ENCODE peak calls at places on chromosomes 5 and 9, in four cellular contexts. W is adipocyte; Z is stomach; N is naive thymus-derived CD4-positive, alpha-beta T cell. L is an unnamed sample.
A peak's percentile ranks its signal among the peaks of the same experiment; 100 is the strongest.

GRCh38 chr5:124649548-124650501 is 96.6 kb downstream of the ZNF608 start:
- DNase-seq in W (peak; percentile 70), Z (peak; percentile 77), N (peak; percentile 57), L (peak; percentile 97)

GRCh38 chr9:134607971-134608370 is 33.6 kb upstream of the COL5A1 start:
- DNase-seq in W (peak; percentile 48), Z (peak; percentile 8), N (no peak), L (peak; percentile 38)

GRCh38 chr9:6584881-6585597 is 60.5 kb downstream of the GLDC start:
- DNase-seq in W (peak; percentile 79), Z (no peak), N (no peak), L (peak; percentile 59)

GRCh38 chr5:3751846-3752245 is 156.2 kb downstream of the IRX1 start:
- DNase-seq in W (no peak), Z (no peak), N (no peak), L (no peak)

GRCh38 chr9:134065720-134066419 is 2.0 kb downstream of the BRD3 start:
- DNase-seq in W (peak; percentile 62), Z (peak; percentile 60), N (peak; percentile 65), L (peak; percentile 48)

GRCh38 chr5:36606437-36607113 is at the start of gene SLC1A3:
- DNase-seq in W (peak; percentile 70), Z (peak; percentile 46), N (peak; percentile 40), L (peak; percentile 88)

GRCh38 chr5:139648205-139649081 is at the start of gene CXXC5:
- DNase-seq in W (peak; percentile 94), Z (peak; percentile 87), N (peak; percentile 67), L (peak; percentile 92)

GRCh38 chr5:142597546-142598337 is 88.1 kb downstream of the FGF1 start:
- DNase-seq in W (peak; percentile 82), Z (peak; percentile 36), N (no peak), L (peak; percentile 80)

GRCh38 chr5:122145906-122146305 is 16.6 kb downstream of the ZNF474 start:
- DNase-seq in W (no peak), Z (no peak), N (no peak), L (no peak)

GRCh38 chr5:98458004-98458403 is 315.5 kb upstream of the RGMB start:
- DNase-seq in W (peak; percentile 64), Z (no peak), N (no peak), L (peak; percentile 92)

GRCh38 chr9:9752722-9753121 is 860.1 kb downstream of the PTPRD start:
- DNase-seq in W (no peak), Z (no peak), N (no peak), L (no peak)

DNA sequence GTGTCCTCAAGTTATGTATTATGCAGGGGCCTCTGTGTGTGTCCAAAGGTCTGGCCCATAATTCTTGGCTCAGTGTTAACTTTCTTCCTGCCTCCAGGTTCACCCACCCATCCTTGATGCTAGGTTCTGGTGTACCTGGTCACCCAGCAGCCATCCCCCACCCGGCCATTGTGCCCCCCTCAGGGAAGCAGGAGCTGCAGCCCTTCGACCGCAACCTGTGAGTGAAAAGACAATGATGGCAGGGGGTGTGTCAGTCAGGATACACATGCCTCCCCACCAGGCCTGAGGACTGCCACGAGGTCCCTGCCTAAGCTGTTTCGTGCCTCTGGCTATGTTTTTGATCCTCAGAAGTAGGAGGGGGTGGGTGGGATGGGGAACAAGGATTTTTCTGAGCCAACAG is 27.6 kb downstream of the TCF7 start:
- DNase-seq in W (no peak), Z (peak; percentile 19), N (no peak), L (no peak)
- H3K4me3 ChIP-seq in W (no peak overlapping the region), Z (no peak overlapping the region), N (no peak overlapping the region), L (no peak overlapping the region)

GRCh38 chr9:86648156-86648827 is 294.1 kb upstream of the TUT7 start:
- DNase-seq in W (no peak), Z (no peak), N (no peak), L (no peak)
- H3K4me3 ChIP-seq in W (no peak overlapping the region), Z (no peak overlapping the region), N (no peak overlapping the region), L (no peak overlapping the region)

DNA sequence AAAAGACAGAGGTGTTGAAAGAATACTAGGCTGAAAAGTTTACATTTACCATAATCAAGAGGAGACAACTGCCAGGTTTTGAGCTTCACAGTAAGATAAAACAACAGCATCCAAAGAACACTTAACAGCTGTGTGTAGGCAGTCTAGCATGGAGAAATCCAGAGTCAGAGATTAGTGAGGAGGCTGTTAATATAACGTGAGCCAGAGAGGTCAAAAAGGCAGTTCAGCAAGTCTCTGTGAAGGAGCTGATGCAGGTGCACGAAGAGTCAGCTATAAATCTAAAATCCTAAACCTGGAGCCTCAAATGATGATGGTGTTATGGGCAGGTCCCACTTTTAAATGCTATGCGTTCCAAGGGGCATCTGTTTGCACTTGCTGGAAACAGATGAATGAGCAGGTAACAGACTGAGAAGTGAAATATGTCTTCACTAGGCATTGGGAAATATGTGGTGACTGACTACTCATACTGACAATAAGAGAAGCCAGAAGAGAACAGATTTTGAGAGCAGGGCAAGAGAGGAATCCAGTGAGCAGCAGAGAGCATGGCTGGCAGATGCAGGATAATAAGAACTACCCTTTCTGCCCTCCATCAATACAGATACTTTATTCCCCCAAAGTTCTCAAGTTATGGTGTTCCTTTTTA is 8.7 kb downstream of the APTX start:
- DNase-seq in W (no peak), Z (no peak), N (no peak), L (no peak)
- H3K4me3 ChIP-seq in W (no peak overlapping the region), Z (no peak overlapping the region), N (no peak overlapping the region), L (no peak overlapping the region)

DNA sequence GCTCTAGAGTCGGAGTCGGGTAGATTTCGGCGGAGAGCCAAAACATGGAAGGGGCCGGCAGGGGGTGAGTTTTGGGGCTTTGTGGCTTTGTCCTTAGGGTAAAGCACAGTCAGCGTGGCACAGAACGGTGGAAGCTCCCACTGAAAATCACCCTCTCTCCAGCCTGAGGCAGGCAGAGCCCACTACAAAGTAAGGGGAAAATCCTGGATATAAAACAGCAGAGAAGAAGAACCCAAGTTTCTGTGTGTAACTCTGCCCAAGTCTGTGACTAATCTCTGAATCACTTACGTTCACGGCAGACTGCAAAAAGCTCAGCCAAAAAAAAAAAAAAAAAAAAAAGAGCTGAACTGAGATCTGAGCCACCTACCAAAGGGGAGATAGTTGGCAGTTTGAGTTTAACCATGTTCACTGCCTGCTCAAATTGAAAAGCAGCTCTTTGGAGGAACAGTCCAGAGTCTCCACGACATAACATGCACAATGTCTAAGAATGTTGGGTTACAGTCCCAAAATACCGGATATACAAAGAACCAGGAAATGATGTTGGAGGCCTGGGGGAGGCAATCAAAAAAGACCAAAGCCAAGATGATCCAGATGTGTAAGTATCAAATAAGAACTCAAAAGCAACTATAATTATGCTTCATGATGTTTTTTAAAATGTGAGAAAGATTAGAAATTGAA is 26.7 kb upstream of the OR2K2 start:
- DNase-seq in W (peak; percentile 91), Z (no peak), N (no peak), L (peak; percentile 92)
- H3K4me3 ChIP-seq in W (peak overlapping the region; percentile 78), Z (peak overlapping the region; percentile 6), N (no peak overlapping the region), L (peak overlapping the region; percentile 33)

GRCh38 chr5:76403963-76404693 is 1.0 kb downstream of the IQGAP2 start:
- DNase-seq in W (no peak), Z (peak; percentile 79), N (peak; percentile 65), L (no peak)

GRCh38 chr5:76406014-76406413 is 2.9 kb downstream of the IQGAP2 start:
- DNase-seq in W (no peak), Z (no peak), N (no peak), L (no peak)

GRCh38 chr5:76403713-76403962 is 553 bp downstream of the IQGAP2 start:
- DNase-seq in W (no peak), Z (no peak), N (no peak), L (peak; percentile 23)

GRCh38 chr5:76402880-76403712 is at the start of gene IQGAP2:
- DNase-seq in W (peak; percentile 64), Z (peak; percentile 83), N (peak; percentile 88), L (peak; percentile 61)

GRCh38 chr5:76404694-76405306 is 1.7 kb downstream of the IQGAP2 start:
- DNase-seq in W (no peak), Z (no peak), N (no peak), L (no peak)
- H3K4me3 ChIP-seq in W (no peak overlapping the region), Z (peak overlapping the region; percentile 88), N (peak overlapping the region; percentile 81), L (no peak overlapping the region)

DNA sequence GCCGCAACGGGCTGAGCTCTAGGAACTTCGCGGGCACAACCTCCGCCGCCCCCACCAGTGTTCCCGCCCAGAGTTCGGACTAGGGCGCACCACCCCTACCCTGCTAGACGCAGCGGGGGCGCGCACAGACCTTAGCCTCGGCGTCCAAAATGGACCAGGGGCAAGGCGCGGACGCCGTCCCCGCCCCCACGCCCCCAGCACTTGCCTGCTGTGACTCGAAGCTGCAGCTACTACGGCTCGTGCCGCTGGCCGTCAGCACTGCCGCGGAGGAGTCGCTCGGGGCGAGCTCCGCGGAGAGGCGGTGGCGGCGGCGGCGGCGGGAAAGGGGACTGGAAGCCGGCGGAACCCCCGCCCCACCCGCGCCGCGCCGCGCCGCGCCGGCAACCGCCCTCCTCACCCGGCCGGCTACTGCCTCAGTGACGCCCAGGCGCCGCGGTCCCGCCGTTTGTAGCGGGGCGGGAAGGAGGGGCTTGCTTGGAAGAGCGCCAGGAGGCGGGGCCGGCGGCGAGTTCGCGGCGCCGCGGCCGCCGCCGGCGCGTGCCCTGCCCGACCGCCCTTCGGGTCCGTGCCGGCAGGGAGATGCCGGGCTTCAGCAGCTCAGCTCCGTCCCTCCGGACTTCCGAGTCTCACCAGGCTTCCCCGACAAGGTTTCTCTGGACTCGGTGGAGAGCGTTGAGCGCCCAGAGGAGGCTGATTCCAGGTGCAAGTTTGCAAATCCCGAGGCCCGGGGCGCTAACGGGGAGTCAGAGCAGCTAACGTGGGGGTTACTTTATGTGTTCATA is 4.4 kb downstream of the ELAVL2 start:
- DNase-seq in W (peak; percentile 57), Z (peak; percentile 24), N (no peak), L (peak; percentile 49)
- H3K4me3 ChIP-seq in W (peak overlapping the region; percentile 23), Z (peak overlapping the region; percentile 48), N (no peak overlapping the region), L (peak overlapping the region; percentile 51)

GRCh38 chr9:98105006-98105405 is 14.0 kb downstream of the TRIM14 start:
- DNase-seq in W (no peak), Z (no peak), N (no peak), L (no peak)
- H3K4me3 ChIP-seq in W (no peak overlapping the region), Z (no peak overlapping the region), N (no peak overlapping the region), L (no peak overlapping the region)

DNA sequence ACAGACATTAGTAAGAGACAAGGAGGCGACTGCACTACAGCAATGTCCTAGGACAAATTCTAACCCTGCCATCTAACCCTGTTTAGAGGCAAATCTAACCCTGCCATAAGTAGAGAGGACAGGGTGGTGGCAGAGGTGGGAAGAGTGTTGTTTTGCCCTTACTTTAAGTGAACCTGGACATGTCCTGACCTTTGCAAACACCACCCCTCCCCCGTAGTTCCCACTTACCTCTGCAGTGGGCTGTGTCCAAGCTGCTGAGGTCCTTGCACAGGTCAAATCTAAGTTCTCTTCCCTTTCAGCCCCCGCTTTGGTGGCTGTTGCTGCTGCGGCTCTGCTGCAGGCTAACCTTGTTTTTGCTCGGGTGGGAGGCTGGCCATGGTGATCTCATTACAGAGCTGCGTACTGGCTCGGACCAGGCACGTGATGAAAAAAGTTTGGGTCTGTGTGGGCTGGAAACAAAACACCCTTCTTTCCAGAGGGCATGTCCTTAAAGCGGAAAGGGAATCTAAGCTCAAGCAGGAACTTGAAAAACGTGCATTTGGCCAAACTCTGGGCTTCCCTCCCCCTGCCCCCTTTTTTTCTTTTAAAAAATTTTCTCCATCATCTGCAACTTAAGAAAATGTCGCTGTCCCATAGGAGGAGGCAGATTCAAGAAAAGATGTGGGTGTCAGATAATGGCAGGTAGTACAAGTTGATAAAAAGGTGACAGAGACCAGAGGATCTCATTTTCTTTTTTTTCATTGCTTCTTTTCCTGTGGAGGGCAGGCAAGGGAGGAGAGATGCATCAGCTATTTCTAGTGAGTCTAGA is at the start of gene FAXDC2:
- DNase-seq in W (peak; percentile 93), Z (peak; percentile 61), N (no peak), L (peak; percentile 87)
- H3K4me3 ChIP-seq in W (peak within 1 kb of the TSS; percentile 91), Z (peak within 1 kb of the TSS; percentile 49), N (no peak within 1 kb of the TSS), L (peak within 1 kb of the TSS; percentile 67)

L was measured in astrocyte of the spinal cord.